ENCODE peak calls at places on chromosomes 4 and X, in four cellular contexts. D is lower leg skin, B is Peyer's patch, N is H1. X is an unnamed sample.

GRCh38 chr4:84967292-84967651 is 782 bp upstream of the WDFY3 start:
- DNase-seq in D (no peak), B (no peak), N (no peak), X (no peak)

GRCh38 chr4:111512081-111512774 is 633.0 kb upstream of the FAM241A start:
- DNase-seq in D (no peak), N (no peak), B (no peak), X (no peak)

GRCh38 chr4:138572007-138572406 is 329.9 kb upstream of the SLC7A11 start:
- DNase-seq in D (no peak), N (no peak), B (no peak), X (no peak)

GRCh38 chr4:39526810-39527295 is 386 bp downstream of the UGDH start:
- DNase-seq in B (peak), D (peak), N (no peak), X (no peak)

GRCh38 chrX:2676794-2677675 is 14.1 kb upstream of the CD99 start:
- DNase-seq in B (no peak), D (no peak), N (no peak), X (no peak)

GRCh38 chrX:11766487-11766886 is 8.4 kb downstream of the MSL3 start:
- DNase-seq in D (no peak), B (no peak), N (no peak), X (no peak)

GRCh38 chr4:16196482-16197393 is 29.5 kb downstream of the TAPT1 start:
- DNase-seq in N (no peak), D (no peak), B (no peak), X (no peak)

GRCh38 chrX:18410038-18410437 is 15.4 kb upstream of the CDKL5 start:
- DNase-seq in N (no peak), B (no peak), D (no peak), X (no peak)

GRCh38 chrX:130810561-130810960 is 92.4 kb downstream of the ENOX2 start:
- DNase-seq in D (no peak), N (no peak), B (no peak), X (no peak)

GRCh38 chr4:162943263-162943662 is 223.4 kb downstream of the NAF1 start:
- DNase-seq in D (no peak), B (no peak), N (no peak), X (no peak)
- TF ChIP-seq CTCF in D (no peak), B (no peak), N (no peak), X (no peak)

GRCh38 chr4:42366959-42367358 is 30.3 kb upstream of the SHISA3 start:
- DNase-seq in N (no peak), D (no peak), B (no peak), X (no peak)

GRCh38 chr4:42369489-42369888 is 27.8 kb upstream of the SHISA3 start:
- DNase-seq in N (no peak), D (no peak), B (no peak), X (no peak)

DNA sequence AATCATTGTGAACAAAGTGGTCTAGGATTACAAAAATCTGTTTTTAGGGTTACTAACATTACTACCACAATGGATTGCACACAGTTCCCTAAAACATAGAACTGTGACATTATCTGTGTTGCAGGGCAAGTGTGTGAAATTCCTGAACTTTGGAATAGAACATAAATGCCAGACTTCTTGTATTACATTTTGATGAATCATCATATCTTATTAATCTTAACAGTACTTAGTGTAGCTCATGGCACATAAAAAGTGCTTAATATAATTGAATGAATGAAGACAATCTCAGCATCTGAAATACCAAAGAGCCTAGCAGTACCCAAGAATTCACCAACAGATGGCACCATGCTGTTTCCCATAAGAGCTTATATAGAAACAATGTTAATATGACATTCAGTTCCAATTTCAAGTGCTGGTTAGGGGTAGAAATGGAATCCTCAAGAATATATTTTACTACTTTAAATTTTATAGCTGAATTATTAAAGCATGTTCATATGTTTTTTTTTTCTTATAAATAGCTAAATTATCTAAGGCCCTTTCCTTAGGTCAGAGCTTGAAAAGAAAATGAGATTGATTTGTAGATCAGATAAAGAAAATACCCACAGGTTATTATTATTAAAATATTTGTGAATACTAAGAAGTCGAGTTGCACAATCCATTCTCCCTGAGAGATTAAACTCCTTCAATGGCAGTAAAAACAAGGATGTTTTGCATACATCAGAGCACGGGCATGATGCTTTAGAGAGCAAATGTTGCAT is 25.8 kb upstream of the SHISA3 start:
- DNase-seq in D (no peak), B (no peak), N (no peak), X (no peak)
- TF ChIP-seq CTCF in D (no peak), B (peak), N (peak), X (no peak)

DNA sequence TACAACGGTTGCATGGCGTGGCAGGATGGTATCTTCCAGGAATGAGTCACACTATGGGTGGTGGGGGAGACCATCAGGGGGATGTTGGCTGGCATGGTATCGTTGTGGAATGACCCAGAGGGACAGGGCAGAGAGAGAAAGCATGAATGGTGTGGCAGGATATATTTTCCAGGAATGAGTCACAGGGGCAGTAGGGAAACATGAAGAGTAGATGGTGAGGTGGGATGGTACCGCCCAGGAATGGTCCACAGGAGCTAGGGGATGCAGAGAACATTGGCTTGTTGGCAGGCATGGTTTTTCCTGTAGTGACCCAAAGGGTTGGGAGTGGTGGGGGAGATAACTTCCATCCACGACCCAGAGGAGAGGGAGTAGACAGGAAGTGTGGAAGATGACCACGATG is 62.4 kb downstream of the MAOA start:
- DNase-seq in D (no peak), N (no peak), B (no peak), X (no peak)
- TF ChIP-seq CTCF in D (no peak), N (no peak), B (no peak), X (no peak)

GRCh38 chr4:23881674-23882337 is 8.0 kb downstream of the PPARGC1A start:
- DNase-seq in D (no peak), N (no peak), B (no peak), X (no peak)
- TF ChIP-seq CTCF in D (no peak), N (no peak), B (peak), X (no peak)

GRCh38 chr4:119087121-119087520 is 48.5 kb upstream of the MYOZ2 start:
- DNase-seq in N (no peak), B (no peak), D (no peak), X (no peak)
- TF ChIP-seq CTCF in N (no peak), B (peak), D (no peak), X (no peak)

GRCh38 chr4:154977228-154977627 is 196.2 kb downstream of the RBM46 start:
- DNase-seq in D (no peak), B (no peak), N (no peak), X (no peak)

GRCh38 chr4:154973636-154974035 is 192.6 kb downstream of the RBM46 start:
- DNase-seq in D (no peak), B (no peak), N (no peak), X (no peak)
- TF ChIP-seq CTCF in D (no peak), B (no peak), N (no peak), X (no peak)

DNA sequence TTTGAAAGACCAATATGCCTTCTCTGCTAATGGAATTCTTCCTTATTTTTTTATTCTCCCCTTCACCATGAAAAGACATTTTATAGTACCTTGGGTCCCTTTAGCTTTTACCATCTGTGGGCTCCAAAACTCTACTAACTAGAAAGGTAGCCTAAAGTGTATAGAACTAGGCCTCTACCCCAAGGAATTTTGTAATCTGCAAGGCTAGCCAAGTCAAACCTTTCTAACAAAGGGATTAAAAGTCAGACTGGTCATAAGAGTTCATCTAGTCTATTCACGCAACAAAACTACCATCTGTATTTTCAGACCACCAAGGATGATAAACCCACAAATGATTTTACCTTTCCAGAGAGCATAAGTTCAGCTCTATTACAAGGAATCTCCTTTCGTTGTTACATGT is 189.5 kb upstream of the DCAF8L1 start:
- DNase-seq in N (no peak), B (no peak), D (no peak), X (no peak)
- TF ChIP-seq CTCF in N (no peak), B (no peak), D (no peak), X (no peak)

GRCh38 chr4:156113138-156113537 is 159.5 kb upstream of the CTSO start:
- DNase-seq in D (no peak), B (no peak), N (no peak), X (no peak)

GRCh38 chr4:156111706-156112105 is 158.0 kb upstream of the CTSO start:
- DNase-seq in N (no peak), D (no peak), B (no peak), X (no peak)

DNA sequence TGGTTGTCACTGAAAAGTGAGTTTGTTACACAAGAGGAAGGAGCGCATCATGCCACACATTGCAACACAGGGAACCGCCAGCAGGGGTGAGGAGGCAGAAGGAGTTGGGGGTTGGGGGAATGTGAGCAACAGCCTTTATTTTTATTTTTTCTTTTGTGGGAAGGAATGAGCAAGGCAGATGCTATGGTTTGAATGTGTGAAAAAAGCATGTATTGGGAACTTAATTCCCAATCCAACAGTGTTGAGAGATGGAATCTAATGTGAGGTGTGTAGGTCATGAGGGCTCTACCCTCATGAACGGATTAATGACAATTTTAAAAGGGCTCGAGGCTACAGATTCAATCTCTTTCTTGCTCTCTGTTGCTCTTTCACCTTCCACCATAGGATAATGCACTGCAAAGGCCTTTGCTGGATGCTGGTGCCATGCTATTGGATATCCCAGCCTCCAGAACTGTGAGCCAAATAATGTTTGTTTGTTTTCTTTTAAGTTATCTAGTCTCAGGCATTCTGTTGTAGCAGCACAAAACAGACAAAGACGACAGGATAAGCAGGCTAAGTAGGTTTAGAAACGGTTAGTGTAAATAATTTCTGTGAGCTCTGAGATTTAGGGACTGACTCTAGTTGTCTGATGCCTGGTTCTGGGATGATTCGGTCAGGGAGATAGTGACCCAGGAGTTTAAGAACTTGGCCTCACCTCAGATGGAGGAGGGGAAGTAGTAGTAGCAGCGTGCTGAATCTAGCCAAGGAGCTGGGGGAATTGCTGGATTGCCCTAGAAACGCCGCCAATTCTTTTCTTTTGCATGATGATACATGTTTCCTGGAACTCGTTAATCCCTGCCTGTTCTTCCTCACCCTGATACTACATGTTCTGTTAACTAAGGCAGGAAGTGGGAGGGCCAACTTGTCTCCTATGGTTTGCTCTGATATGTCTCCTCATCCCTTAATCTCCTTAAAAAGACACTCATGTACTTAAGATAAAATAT is 156.6 kb upstream of the CTSO start:
- DNase-seq in D (no peak), N (peak), B (no peak), X (no peak)
- TF ChIP-seq CTCF in D (no peak), N (no peak), B (no peak), X (no peak)

GRCh38 chr4:103773691-103774231 is 54.0 kb upstream of the TACR3 start:
- DNase-seq in D (no peak), B (no peak), N (no peak), X (no peak)
- TF ChIP-seq CTCF in D (no peak), B (no peak), N (no peak), X (no peak)

X was measured in activated B cell treated with CpG ODN at 0.5 μM for 24 hours.